ENCODE peak calls at places on chromosomes 11 and 22, in five cellular contexts. Y is K562, M is HepG2, W is A549, X is GM12878. L is an unnamed sample.

GRCh38 chr22:46587067-46587471 is 33.1 kb upstream of the GRAMD4 start:
- ATAC-seq in Y (no peak), M (no peak), W (no peak), X (peak; percentile 77), L (no peak)

GRCh38 chr11:62018978-62019664 is 51.7 kb upstream of the FTH1 start:
- ATAC-seq in Y (no peak), M (peak; percentile 56), W (no peak), X (peak; percentile 56), L (no peak)

GRCh38 chr11:9906043-9906791 is 242.3 kb downstream of the SWAP70 start:
- ATAC-seq in Y (no peak), M (peak; percentile 43), W (peak; percentile 97), X (no peak), L (peak; percentile 75)

GRCh38 chr22:39176067-39176621 is 23.7 kb upstream of the CBX7 start:
- ATAC-seq in Y (no peak), M (peak; percentile 69), W (peak; percentile 67), X (no peak), L (peak; percentile 74)

GRCh38 chr22:20102203-20102780 is 13.6 kb upstream of the RANBP1 start:
- ATAC-seq in Y (peak; percentile 67), M (peak; percentile 83), W (peak; percentile 60), X (no peak), L (no peak)

GRCh38 chr11:66768818-66769217 is 39.8 kb upstream of the SPTBN2 start:
- ATAC-seq in Y (no peak), M (no peak), W (peak; percentile 20), X (no peak), L (no peak)

GRCh38 chr11:62446091-62446490 is 27.3 kb downstream of the SCGB1A1 start:
- ATAC-seq in Y (no peak), M (no peak), W (no peak), X (no peak), L (no peak)

GRCh38 chr22:40525250-40525884 is 111.2 kb downstream of the MRTFA start:
- ATAC-seq in Y (peak; percentile 86), M (peak; percentile 67), W (peak; percentile 75), X (peak; percentile 78), L (no peak)

GRCh38 chr11:16880184-16880583 is 134.0 kb downstream of the PLEKHA7 start:
- ATAC-seq in Y (no peak), M (no peak), W (no peak), X (no peak), L (no peak)

GRCh38 chr11:57425565-57426438 is 1.1 kb downstream of the SLC43A3 start:
- ATAC-seq in Y (no peak), M (no peak), W (no peak), X (peak; percentile 3), L (peak; percentile 77)

GRCh38 chr11:118046051-118046963 is 30.6 kb upstream of the TMPRSS4 start:
- ATAC-seq in Y (peak; percentile 65), M (no peak), W (no peak), X (peak; percentile 88), L (no peak)

GRCh38 chr11:68031136-68031459 is 617 bp downstream of the NDUFS8 start:
- ATAC-seq in Y (peak; percentile 22), M (no peak), W (peak; percentile 2), X (peak; percentile 14), L (no peak)

GRCh38 chr11:67436459-67437081 is 912 bp downstream of the PTPRCAP start:
- ATAC-seq in Y (peak; percentile 79), M (no peak), W (peak; percentile 3), X (peak; percentile 66), L (no peak)

GRCh38 chr11:132202621-132203020 is 832.2 kb downstream of the NTM start:
- ATAC-seq in Y (no peak), M (no peak), W (no peak), X (no peak), L (no peak)

DNA sequence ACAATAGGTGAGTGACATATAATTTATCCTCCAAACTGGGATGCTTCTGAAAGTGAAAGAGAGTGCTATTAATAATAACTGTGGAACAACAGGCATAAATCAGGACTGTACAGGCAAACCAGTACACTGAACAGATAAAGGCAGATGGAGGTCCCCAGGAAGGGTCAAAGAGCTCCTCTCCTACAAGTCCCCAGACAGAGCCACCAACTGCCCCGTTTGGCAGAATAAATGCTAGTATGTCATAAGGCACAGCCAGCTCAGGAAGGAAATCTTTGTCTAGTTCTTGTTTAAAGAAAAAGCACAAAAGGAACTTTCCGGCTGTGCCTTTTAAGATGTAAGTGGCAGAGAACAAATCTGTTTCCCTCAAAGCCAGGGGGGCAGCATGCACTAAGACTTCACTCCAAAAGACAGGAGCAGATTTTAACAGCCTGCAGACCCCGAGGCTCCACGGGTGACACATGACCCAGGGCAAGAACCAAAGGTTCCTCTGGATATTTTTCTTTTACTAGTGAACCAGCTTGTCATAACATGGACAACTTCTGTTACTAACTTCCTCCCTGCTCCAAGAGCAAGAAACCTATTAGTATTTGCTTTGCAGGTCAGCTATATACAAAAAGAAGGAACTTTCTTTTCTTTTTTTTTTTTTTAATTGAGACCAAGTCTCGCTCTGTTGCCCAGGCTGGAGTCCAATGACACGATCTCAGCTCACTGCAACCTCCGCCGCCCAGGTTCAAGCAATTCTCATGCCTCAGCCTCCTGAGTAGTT is 50.2 kb downstream of the MYH9 start:
- ATAC-seq in Y (no peak), M (no peak), W (no peak), X (no peak), L (no peak)
- TF ChIP-seq POLR2A in Y (no peak), M (no peak), W (no peak), X (no peak), L (no peak)

DNA sequence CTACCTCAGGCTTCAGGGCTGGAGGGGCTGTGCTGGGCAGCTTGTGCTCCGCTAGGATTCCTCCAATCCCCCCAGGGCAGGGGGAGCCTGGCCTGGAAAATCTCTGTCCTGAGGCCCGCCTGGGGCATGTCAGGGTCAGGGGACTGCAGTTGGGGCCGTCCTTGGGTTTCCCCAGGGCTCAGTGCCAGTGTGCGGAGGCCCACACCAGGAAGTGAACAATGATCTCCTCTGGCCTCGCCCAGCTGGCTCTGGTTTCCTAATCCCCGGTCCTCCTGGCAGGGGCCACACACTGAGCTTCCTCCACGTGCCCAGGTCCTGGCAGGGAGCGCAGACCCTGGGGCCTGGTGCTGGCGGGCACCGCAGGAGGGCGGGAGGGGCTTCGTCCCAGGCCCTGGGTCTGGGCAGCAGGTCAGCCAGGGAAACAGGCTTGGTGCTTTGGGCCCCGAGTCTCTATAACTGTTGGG is 1.4 kb upstream of the MUC2 start:
- ATAC-seq in Y (no peak), M (peak; percentile 54), W (peak; percentile 79), X (peak; percentile 51), L (peak; percentile 41)
- TF ChIP-seq EP300 in Y (no peak), M (no peak), W (peak; percentile 29), X (no peak), L (no peak)

DNA sequence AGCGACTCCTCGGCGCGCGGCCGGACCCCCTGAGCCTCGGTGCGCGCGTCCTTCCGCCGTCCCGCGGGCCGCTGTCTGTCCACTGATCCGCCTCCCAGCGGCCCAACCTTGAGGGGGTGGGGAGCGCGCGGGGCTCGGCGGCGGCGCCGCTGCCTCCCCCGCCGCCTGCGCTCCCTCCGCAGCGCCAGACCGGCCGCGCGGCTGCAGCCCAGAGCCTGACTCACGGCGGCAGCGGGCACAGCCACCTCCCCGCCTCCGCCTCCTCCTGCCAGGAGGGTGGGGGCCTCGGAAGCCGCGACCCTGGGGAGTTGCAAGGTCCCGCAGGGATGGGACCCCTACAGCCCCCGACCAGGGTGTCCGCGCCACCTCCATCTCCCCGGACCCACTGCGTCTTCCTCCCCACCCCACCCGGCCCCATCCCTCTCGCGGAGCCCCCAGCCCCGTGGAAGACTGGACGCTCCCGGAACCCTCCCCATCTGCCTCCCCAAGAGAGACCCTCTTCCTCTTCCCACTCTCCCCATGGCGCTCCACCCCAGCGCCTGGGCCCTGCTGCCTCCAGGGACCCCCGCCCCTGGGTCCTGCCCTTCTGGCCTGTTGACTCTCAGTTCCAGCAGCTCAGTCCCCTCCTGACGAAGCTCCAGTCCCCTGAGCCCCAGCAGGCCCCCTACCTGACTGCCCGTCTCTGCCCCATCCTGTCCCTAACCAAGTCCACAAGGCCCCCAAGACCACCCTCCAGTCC is 1.2 kb downstream of the IFITM10 start:
- ATAC-seq in Y (no peak), M (peak; percentile 9), W (peak; percentile 43), X (no peak), L (peak; percentile 7)
- TF ChIP-seq POLR2A in Y (no peak), M (no peak), W (no peak), X (no peak), L (no peak)

GRCh38 chr22:25881353-25881752 is 139.4 kb downstream of the MYO18B start:
- ATAC-seq in Y (no peak), M (no peak), W (no peak), X (no peak), L (no peak)
- TF ChIP-seq EP300 in Y (no peak), M (no peak), W (no peak), X (no peak), L (no peak)

DNA sequence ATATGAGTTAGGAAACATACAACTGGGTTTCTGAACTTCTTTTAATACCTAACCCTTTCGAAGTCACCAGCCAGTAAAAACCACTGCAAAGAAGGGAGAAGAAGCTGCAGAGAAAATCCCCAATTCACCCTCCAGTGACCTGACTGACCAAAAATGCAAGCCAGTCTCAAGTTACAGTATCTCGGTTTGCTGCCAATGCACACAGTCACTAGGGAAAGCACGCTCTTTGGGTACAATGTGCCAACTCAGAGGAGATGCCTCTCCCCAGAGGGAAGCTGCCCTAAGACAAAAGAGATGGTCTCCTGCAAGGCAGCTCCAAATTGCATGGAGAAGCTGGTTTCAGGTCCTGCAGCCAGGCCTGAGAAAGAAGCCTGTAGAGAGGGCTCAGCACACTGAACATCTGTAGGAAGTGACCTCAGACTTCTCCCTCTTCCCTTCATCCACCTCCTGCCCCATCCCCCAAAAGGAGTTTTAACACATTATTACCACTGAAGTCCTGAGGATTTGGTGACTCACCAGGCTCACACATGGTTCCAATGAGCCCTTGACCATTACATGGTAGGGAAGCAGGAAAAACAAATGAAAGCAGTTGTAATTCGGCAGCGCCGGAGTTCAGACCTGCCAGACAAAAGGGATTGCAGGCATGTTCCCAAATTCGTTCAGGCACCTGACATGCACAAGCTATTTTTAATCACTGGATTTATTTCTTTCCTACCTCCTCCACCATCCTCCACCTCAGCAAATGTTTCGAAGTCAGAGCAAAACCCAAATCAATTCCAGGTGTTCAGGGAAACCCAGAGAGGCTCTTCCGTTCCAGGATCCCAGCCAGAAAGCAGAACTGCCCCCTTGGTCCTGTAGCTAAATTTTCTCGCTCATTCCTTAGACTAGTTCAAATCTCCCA is 90.1 kb downstream of the ETS1 start:
- ATAC-seq in Y (no peak), M (no peak), W (peak; percentile 86), X (peak; percentile 90), L (peak; percentile 74)
- TF ChIP-seq POLR2A in Y (no peak), M (no peak), W (no peak), X (peak; percentile 53), L (no peak)

DNA sequence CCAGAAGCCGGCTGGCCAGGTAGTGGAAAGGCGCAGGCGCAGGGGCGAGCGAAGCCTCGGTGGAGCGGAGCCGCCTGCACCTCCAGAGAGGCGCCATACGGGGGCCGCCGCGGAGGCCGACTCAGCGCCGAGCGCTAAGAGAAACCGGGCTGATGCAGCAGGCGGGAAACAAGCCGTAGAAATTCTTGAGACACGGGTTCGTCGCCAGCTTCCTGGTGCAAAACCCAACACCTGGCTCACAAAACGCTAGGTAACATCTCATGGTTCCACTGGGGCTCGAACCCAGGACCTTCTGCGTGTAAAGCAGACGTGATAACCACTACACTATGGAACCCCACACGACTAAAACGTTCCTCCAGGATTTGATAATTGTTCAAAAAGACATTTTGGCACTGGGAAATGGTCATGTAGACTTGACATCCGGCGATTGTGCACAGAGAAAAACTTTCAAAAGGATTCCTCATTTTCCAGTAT is 39.1 kb downstream of the OR4D9 start:
- ATAC-seq in Y (peak; percentile 82), M (peak; percentile 96), W (peak; percentile 92), X (peak; percentile 96), L (peak; percentile 84)
- TF ChIP-seq EP300 in Y (peak; percentile 49), M (no peak), W (no peak), X (no peak), L (no peak)

GRCh38 chr11:78188012-78188808 is at the start of gene KCTD21:
- ATAC-seq in Y (peak; percentile 98), M (peak; percentile 93), W (peak; percentile 98), X (peak; percentile 98), L (peak; percentile 97)
- TF ChIP-seq POLR2A in Y (peak; percentile 62), M (no peak), W (peak; percentile 76), X (peak; percentile 80), L (peak; percentile 63)

L was measured in gastroesophageal sphincter.